ENCODE peak calls at places on chromosome 12, in six cellular contexts. V, R, F, Y, S and X are unnamed samples.

GRCh38 chr12:64072946-64073345 is 149.2 kb downstream of the KICS2 start:
- DNase-seq in V (no peak), R (no peak), F (no peak), Y (no peak), S (no peak), X (no peak)

GRCh38 chr12:46406352-46407027 is 33.9 kb upstream of the SLC38A2 start:
- DNase-seq in V (no peak), R (no peak), F (no peak), Y (no peak), S (no peak), X (no peak)

GRCh38 chr12:1517007-1517406 is 77.4 kb downstream of the FBXL14 start:
- DNase-seq in V (no peak), R (no peak), F (no peak), Y (peak; percentile 10), S (no peak), X (no peak)

GRCh38 chr12:70561550-70561949 is 75.7 kb downstream of the PTPRB start:
- DNase-seq in V (no peak), R (no peak), F (no peak), Y (peak; percentile 74), S (no peak), X (no peak)

GRCh38 chr12:19048943-19049342 is 80.6 kb upstream of the PLEKHA5 start:
- DNase-seq in V (no peak), R (no peak), F (no peak), Y (no peak), S (peak; percentile 4), X (no peak)

GRCh38 chr12:96623818-96624217 is 134.4 kb downstream of the CFAP54 start:
- DNase-seq in V (no peak), R (no peak), F (no peak), Y (no peak), S (no peak), X (no peak)

GRCh38 chr12:90253142-90253541 is 544.5 kb upstream of the ATP2B1 start:
- DNase-seq in V (no peak), R (no peak), F (no peak), Y (no peak), S (no peak), X (no peak)

GRCh38 chr12:85191-85666 is 18.7 kb downstream of the IQSEC3 start:
- DNase-seq in V (no peak), R (no peak), F (no peak), Y (no peak), S (no peak), X (no peak)

GRCh38 chr12:38389581-38389980 is 73.0 kb downstream of the ALG10B start:
- DNase-seq in V (no peak), R (no peak), F (no peak), Y (no peak), S (no peak), X (no peak)

GRCh38 chr12:68863109-68863770 is 55.3 kb downstream of the MDM2 start:
- DNase-seq in V (no peak), R (no peak), F (no peak), Y (no peak), S (no peak), X (no peak)

GRCh38 chr12:19482551-19483109 is 43.3 kb downstream of the AEBP2 start:
- DNase-seq in V (no peak), R (no peak), F (no peak), Y (no peak), S (peak; percentile 28), X (no peak)

GRCh38 chr12:107130830-107131760 is 37.7 kb upstream of the CRY1 start:
- DNase-seq in V (no peak), R (no peak), F (no peak), Y (no peak), S (no peak), X (no peak)

GRCh38 chr12:58757422-58757821 is 162.9 kb downstream of the LRIG3 start:
- DNase-seq in V (no peak), R (no peak), F (no peak), Y (no peak), S (no peak), X (no peak)

GRCh38 chr12:107668320-107668719 is 17.3 kb upstream of the PWP1 start:
- DNase-seq in V (no peak), R (no peak), F (no peak), Y (no peak), S (no peak), X (no peak)

GRCh38 chr12:132559652-132560420 is 50.5 kb downstream of the LRCOL1 start:
- DNase-seq in V (peak; percentile 66), R (no peak), F (peak; percentile 51), Y (peak; percentile 6), S (no peak), X (no peak)

GRCh38 chr12:1644113-1644512 is 15.1 kb downstream of the WNT5B start:
- DNase-seq in V (no peak), R (no peak), F (no peak), Y (no peak), S (no peak), X (no peak)

GRCh38 chr12:42732908-42733411 is 143.4 kb upstream of the PRICKLE1 start:
- DNase-seq in V (no peak), R (no peak), F (no peak), Y (no peak), S (no peak), X (no peak)

GRCh38 chr12:88408828-88409227 is 171.4 kb downstream of the KITLG start:
- DNase-seq in V (no peak), R (no peak), F (no peak), Y (no peak), S (no peak), X (no peak)

GRCh38 chr12:103198499-103198898 is 241.0 kb downstream of the ASCL1 start:
- DNase-seq in V (no peak), R (no peak), F (no peak), Y (no peak), S (no peak), X (no peak)

GRCh38 chr12:27807063-27807703 is 27.1 kb upstream of the MANSC4 start:
- DNase-seq in V (no peak), R (no peak), F (no peak), Y (no peak), S (no peak), X (no peak)

GRCh38 chr12:57836442-57837375 is 9.8 kb downstream of the CTDSP2 start:
- DNase-seq in V (no peak), R (peak; percentile 93), F (peak; percentile 71), Y (no peak), S (no peak), X (no peak)

GRCh38 chr12:121209629-121210572 is at the start of gene P2RX4:
- DNase-seq in V (peak; percentile 80), R (peak; percentile 96), F (peak; percentile 94), Y (peak; percentile 64), S (peak; percentile 81), X (peak; percentile 43)

GRCh38 chr12:6953417-6954315 is 2.5 kb downstream of the PTPN6 start:
- DNase-seq in V (no peak), R (peak; percentile 86), F (peak; percentile 79), Y (no peak), S (peak; percentile 77), X (no peak)

DNA sequence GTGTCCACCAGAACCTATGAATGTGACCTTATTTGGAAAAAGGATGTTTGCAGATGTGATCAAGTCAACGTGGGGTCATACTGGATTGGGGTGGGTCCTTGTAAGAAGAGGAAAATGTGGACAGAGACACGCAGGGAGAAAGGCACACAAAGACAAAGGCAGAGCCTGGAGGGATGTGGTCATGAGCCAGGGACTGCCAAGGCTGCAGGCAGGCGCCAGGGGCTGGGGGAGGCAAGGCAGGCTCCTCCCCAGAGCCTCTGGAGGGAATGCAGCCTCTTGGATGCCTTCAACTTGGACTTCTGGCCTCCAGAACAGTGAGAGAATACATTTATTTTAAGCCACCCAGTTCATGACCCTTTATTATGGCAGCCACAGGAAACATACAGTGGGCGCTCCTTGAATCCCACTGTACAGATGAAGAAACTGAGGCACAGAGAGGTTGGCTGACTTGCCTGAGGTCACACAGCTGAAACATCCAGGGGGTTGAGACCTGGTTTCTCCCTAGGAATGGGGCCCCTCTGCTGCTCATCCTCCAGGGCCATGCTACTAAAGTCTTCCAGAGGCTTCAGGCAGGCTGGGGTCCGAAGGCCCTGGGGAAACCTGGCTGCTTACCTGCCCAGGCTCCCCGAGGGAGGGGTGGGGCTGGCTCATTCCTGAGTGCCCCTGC is 99.7 kb downstream of the RFLNA start:
- DNase-seq in V (no peak), R (no peak), F (no peak), Y (no peak), S (no peak), X (no peak)
- H3K4me1 ChIP-seq in V (peaks cover 98% of the 10 kb centered on the region), R (peaks cover 37% of the 10 kb centered on the region), F (peaks cover 88% of the 10 kb centered on the region), Y (peaks cover 9% of the 10 kb centered on the region), S (peaks cover 9% of the 10 kb centered on the region), X (peaks cover 9% of the 10 kb centered on the region)

DNA sequence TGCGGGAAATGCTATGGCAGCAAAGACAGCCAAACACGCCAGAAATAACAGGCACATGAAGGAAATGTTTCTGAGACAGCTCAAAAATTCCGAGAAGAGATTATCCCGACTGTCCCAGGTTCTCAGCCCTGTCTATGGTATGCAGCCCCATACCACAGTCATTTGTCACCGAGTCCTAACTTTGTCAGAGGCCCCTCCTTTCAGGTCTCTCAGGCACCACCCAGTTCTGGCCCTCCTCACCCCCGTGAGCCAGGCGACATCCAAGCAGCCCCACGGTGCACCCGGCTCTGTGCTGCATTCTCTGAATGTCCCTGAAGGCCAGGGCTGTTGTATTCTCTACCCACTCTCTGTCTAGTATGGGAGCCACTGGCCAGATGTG is 24.0 kb downstream of the SSH1 start:
- DNase-seq in V (peak; percentile 74), R (no peak), F (no peak), Y (no peak), S (no peak), X (no peak)
- H3K27ac ChIP-seq in V (peak overlapping the region; percentile 72), R (peak overlapping the region; percentile 81), F (peak overlapping the region; percentile 83), Y (no peak overlapping the region), S (no peak overlapping the region), X (no peak overlapping the region)

GRCh38 chr12:4284306-4284705 is 10.7 kb downstream of the CCND2 start:
- DNase-seq in V (no peak), R (no peak), F (no peak), Y (no peak), S (no peak), X (no peak)

GRCh38 chr12:4286771-4287317 is 13.3 kb downstream of the CCND2 start:
- DNase-seq in V (no peak), R (no peak), F (no peak), Y (no peak), S (no peak), X (no peak)

GRCh38 chr12:4286228-4286627 is 12.7 kb downstream of the CCND2 start:
- DNase-seq in V (no peak), R (no peak), F (no peak), Y (no peak), S (no peak), X (no peak)

GRCh38 chr12:4283512-4284255 is 10.1 kb downstream of the CCND2 start:
- DNase-seq in V (no peak), R (no peak), F (no peak), Y (no peak), S (no peak), X (no peak)

GRCh38 chr12:4285070-4285469 is 11.5 kb downstream of the CCND2 start:
- DNase-seq in V (no peak), R (no peak), F (no peak), Y (no peak), S (no peak), X (no peak)
- H3K4me1 ChIP-seq in V (no peaks in the 10 kb centered on the region), R (no peaks in the 10 kb centered on the region), F (peaks cover 54% of the 10 kb centered on the region), Y (peaks cover 8% of the 10 kb centered on the region), S (peaks cover 36% of the 10 kb centered on the region), X (no peaks in the 10 kb centered on the region)

GRCh38 chr12:116975779-116976393 is 65.1 kb downstream of the FBXW8 start:
- DNase-seq in V (no peak), R (no peak), F (no peak), Y (no peak), S (no peak), X (no peak)
- H3K27ac ChIP-seq in V (no peak overlapping the region), R (no peak overlapping the region), F (no peak overlapping the region), Y (no peak overlapping the region), S (no peak overlapping the region), X (no peak overlapping the region)

GRCh38 chr12:49944718-49945117 is 5.8 kb upstream of the AQP2 start:
- DNase-seq in V (no peak), R (peak; percentile 53), F (no peak), Y (no peak), S (no peak), X (no peak)
- H3K4me1 ChIP-seq in V (peaks cover 7% of the 10 kb centered on the region), R (peaks cover 6% of the 10 kb centered on the region), F (peaks cover 12% of the 10 kb centered on the region), Y (peaks cover 25% of the 10 kb centered on the region), S (peaks cover 29% of the 10 kb centered on the region), X (peaks cover 6% of the 10 kb centered on the region)